ENCODE peak calls at places on chromosomes 13 and 19, in seven cellular contexts. One of them, this sample, is unnamed.

GRCh38 chr19:47450478-47450877 is 21.2 kb downstream of the SLC8A2 start:
- DNase-seq in T-cell: no peak
- DNase-seq in coronary artery: no peak
- DNase-seq in hepatocyte: no peak
- DNase-seq in activated CD4-positive, alpha-beta T cell treated with anti-CD3 and anti-CD28 coated beads, Interleukin-2, amount 50 U/mL, for 1 hour: no peak
- DNase-seq in left colon: no peak
- DNase-seq in pancreas: no peak
- DNase-seq in this sample: no peak

GRCh38 chr19:29773141-29773540 is 38.6 kb upstream of the CCNE1 start:
- DNase-seq in T-cell: no peak
- DNase-seq in coronary artery: no peak
- DNase-seq in hepatocyte: no peak
- DNase-seq in activated CD4-positive, alpha-beta T cell treated with anti-CD3 and anti-CD28 coated beads, Interleukin-2, amount 50 U/mL, for 1 hour: no peak
- DNase-seq in left colon: no peak
- DNase-seq in pancreas: no peak
- DNase-seq in this sample: no peak

GRCh38 chr19:38307076-38307475 is 3.0 kb downstream of the C19orf33 start:
- DNase-seq in T-cell: no peak
- DNase-seq in coronary artery: no peak
- DNase-seq in hepatocyte: no peak
- DNase-seq in activated CD4-positive, alpha-beta T cell treated with anti-CD3 and anti-CD28 coated beads, Interleukin-2, amount 50 U/mL, for 1 hour: no peak
- DNase-seq in left colon: no peak
- DNase-seq in pancreas: no peak
- DNase-seq in this sample: no peak

GRCh38 chr13:97030705-97031452 is 36.6 kb upstream of the OXGR1 start:
- DNase-seq in T-cell: no peak
- DNase-seq in coronary artery: no peak
- DNase-seq in hepatocyte: peak
- DNase-seq in activated CD4-positive, alpha-beta T cell treated with anti-CD3 and anti-CD28 coated beads, Interleukin-2, amount 50 U/mL, for 1 hour: no peak
- DNase-seq in left colon: no peak
- DNase-seq in pancreas: no peak
- DNase-seq in this sample: no peak

GRCh38 chr13:48876289-48876688 is 99.4 kb upstream of the FNDC3A start:
- DNase-seq in T-cell: no peak
- DNase-seq in coronary artery: no peak
- DNase-seq in hepatocyte: no peak
- DNase-seq in activated CD4-positive, alpha-beta T cell treated with anti-CD3 and anti-CD28 coated beads, Interleukin-2, amount 50 U/mL, for 1 hour: no peak
- DNase-seq in left colon: no peak
- DNase-seq in pancreas: no peak
- DNase-seq in this sample: no peak

GRCh38 chr19:50555447-50556235 is 12.6 kb downstream of the LRRC4B start:
- DNase-seq in T-cell: no peak
- DNase-seq in coronary artery: no peak
- DNase-seq in hepatocyte: no peak
- DNase-seq in activated CD4-positive, alpha-beta T cell treated with anti-CD3 and anti-CD28 coated beads, Interleukin-2, amount 50 U/mL, for 1 hour: no peak
- DNase-seq in left colon: no peak
- DNase-seq in pancreas: no peak
- DNase-seq in this sample: no peak

GRCh38 chr19:38837656-38838121 is 6.1 kb upstream of the ECH1 start:
- DNase-seq in T-cell: no peak
- DNase-seq in coronary artery: no peak
- DNase-seq in hepatocyte: peak
- DNase-seq in activated CD4-positive, alpha-beta T cell treated with anti-CD3 and anti-CD28 coated beads, Interleukin-2, amount 50 U/mL, for 1 hour: no peak
- DNase-seq in left colon: no peak
- DNase-seq in pancreas: no peak
- DNase-seq in this sample: no peak

GRCh38 chr19:45691516-45692186 is at the start of gene SNRPD2:
- DNase-seq in T-cell: peak
- DNase-seq in coronary artery: peak
- DNase-seq in hepatocyte: peak
- DNase-seq in activated CD4-positive, alpha-beta T cell treated with anti-CD3 and anti-CD28 coated beads, Interleukin-2, amount 50 U/mL, for 1 hour: peak
- DNase-seq in left colon: peak
- DNase-seq in pancreas: peak
- DNase-seq in this sample: peak

GRCh38 chr13:98482476-98483444 is 94.1 kb downstream of the STK24 start:
- DNase-seq in T-cell: no peak
- DNase-seq in coronary artery: peak
- DNase-seq in hepatocyte: no peak
- DNase-seq in activated CD4-positive, alpha-beta T cell treated with anti-CD3 and anti-CD28 coated beads, Interleukin-2, amount 50 U/mL, for 1 hour: no peak
- DNase-seq in left colon: peak
- DNase-seq in pancreas: peak
- DNase-seq in this sample: no peak

GRCh38 chr13:114068723-114069322 is 63.6 kb downstream of the RASA3 start:
- DNase-seq in T-cell: no peak
- DNase-seq in coronary artery: no peak
- DNase-seq in hepatocyte: no peak
- DNase-seq in activated CD4-positive, alpha-beta T cell treated with anti-CD3 and anti-CD28 coated beads, Interleukin-2, amount 50 U/mL, for 1 hour: no peak
- DNase-seq in left colon: no peak
- DNase-seq in pancreas: no peak
- DNase-seq in this sample: no peak

GRCh38 chr19:15241259-15241658 is 9.0 kb upstream of the EPHX3 start:
- DNase-seq in T-cell: no peak
- DNase-seq in coronary artery: no peak
- DNase-seq in hepatocyte: no peak
- DNase-seq in activated CD4-positive, alpha-beta T cell treated with anti-CD3 and anti-CD28 coated beads, Interleukin-2, amount 50 U/mL, for 1 hour: no peak
- DNase-seq in left colon: no peak
- DNase-seq in pancreas: no peak
- DNase-seq in this sample: no peak

GRCh38 chr13:73210218-73210883 is 151.5 kb downstream of the KLF5 start:
- DNase-seq in T-cell: no peak
- DNase-seq in coronary artery: no peak
- DNase-seq in hepatocyte: peak
- DNase-seq in activated CD4-positive, alpha-beta T cell treated with anti-CD3 and anti-CD28 coated beads, Interleukin-2, amount 50 U/mL, for 1 hour: no peak
- DNase-seq in left colon: no peak
- DNase-seq in pancreas: no peak
- DNase-seq in this sample: no peak

GRCh38 chr19:58361900-58362271 is 665 bp downstream of the ZNF497 start:
- DNase-seq in T-cell: no peak
- DNase-seq in coronary artery: no peak
- DNase-seq in hepatocyte: peak
- DNase-seq in activated CD4-positive, alpha-beta T cell treated with anti-CD3 and anti-CD28 coated beads, Interleukin-2, amount 50 U/mL, for 1 hour: peak
- DNase-seq in left colon: peak
- DNase-seq in pancreas: peak
- DNase-seq in this sample: no peak

GRCh38 chr19:11444059-11444458 is 8.6 kb downstream of the PRKCSH start:
- DNase-seq in T-cell: no peak
- DNase-seq in coronary artery: peak
- DNase-seq in hepatocyte: no peak
- DNase-seq in activated CD4-positive, alpha-beta T cell treated with anti-CD3 and anti-CD28 coated beads, Interleukin-2, amount 50 U/mL, for 1 hour: no peak
- DNase-seq in left colon: no peak
- DNase-seq in pancreas: no peak
- DNase-seq in this sample: no peak

GRCh38 chr13:52348081-52348480 is 57.9 kb downstream of the THSD1 start:
- DNase-seq in T-cell: no peak
- DNase-seq in coronary artery: no peak
- DNase-seq in hepatocyte: no peak
- DNase-seq in activated CD4-positive, alpha-beta T cell treated with anti-CD3 and anti-CD28 coated beads, Interleukin-2, amount 50 U/mL, for 1 hour: no peak
- DNase-seq in left colon: no peak
- DNase-seq in pancreas: no peak
- DNase-seq in this sample: no peak

GRCh38 chr13:51479199-51479523 is 26.3 kb upstream of the INTS6 start:
- DNase-seq in T-cell: no peak
- DNase-seq in coronary artery: no peak
- DNase-seq in hepatocyte: no peak
- DNase-seq in activated CD4-positive, alpha-beta T cell treated with anti-CD3 and anti-CD28 coated beads, Interleukin-2, amount 50 U/mL, for 1 hour: no peak
- DNase-seq in left colon: no peak
- DNase-seq in pancreas: no peak
- DNase-seq in this sample: no peak

GRCh38 chr13:26996965-26997752 is 174.5 kb downstream of the USP12 start:
- DNase-seq in T-cell: no peak
- DNase-seq in coronary artery: no peak
- DNase-seq in hepatocyte: no peak
- DNase-seq in activated CD4-positive, alpha-beta T cell treated with anti-CD3 and anti-CD28 coated beads, Interleukin-2, amount 50 U/mL, for 1 hour: no peak
- DNase-seq in left colon: no peak
- DNase-seq in pancreas: no peak
- DNase-seq in this sample: no peak

GRCh38 chr19:49614096-49614857 is 23.3 kb downstream of the PRR12 start:
- DNase-seq in T-cell: no peak
- DNase-seq in coronary artery: no peak
- DNase-seq in hepatocyte: no peak
- DNase-seq in activated CD4-positive, alpha-beta T cell treated with anti-CD3 and anti-CD28 coated beads, Interleukin-2, amount 50 U/mL, for 1 hour: no peak
- DNase-seq in left colon: no peak
- DNase-seq in pancreas: no peak
- DNase-seq in this sample: no peak

GRCh38 chr13:100597253-100597652 is 8.7 kb upstream of the GGACT start:
- DNase-seq in T-cell: no peak
- DNase-seq in coronary artery: no peak
- DNase-seq in hepatocyte: no peak
- DNase-seq in activated CD4-positive, alpha-beta T cell treated with anti-CD3 and anti-CD28 coated beads, Interleukin-2, amount 50 U/mL, for 1 hour: no peak
- DNase-seq in left colon: no peak
- DNase-seq in pancreas: no peak
- DNase-seq in this sample: no peak

GRCh38 chr13:94704347-94705080 is 7.8 kb downstream of the SOX21 start:
- DNase-seq in T-cell: no peak
- DNase-seq in coronary artery: no peak
- DNase-seq in hepatocyte: no peak
- DNase-seq in activated CD4-positive, alpha-beta T cell treated with anti-CD3 and anti-CD28 coated beads, Interleukin-2, amount 50 U/mL, for 1 hour: no peak
- DNase-seq in left colon: no peak
- DNase-seq in pancreas: no peak
- DNase-seq in this sample: no peak

GRCh38 chr13:35839746-35840273 is 291.4 kb downstream of the DCLK1 start:
- DNase-seq in T-cell: no peak
- DNase-seq in coronary artery: no peak
- DNase-seq in hepatocyte: no peak
- DNase-seq in activated CD4-positive, alpha-beta T cell treated with anti-CD3 and anti-CD28 coated beads, Interleukin-2, amount 50 U/mL, for 1 hour: no peak
- DNase-seq in left colon: no peak
- DNase-seq in pancreas: no peak
- DNase-seq in this sample: peak

GRCh38 chr19:2478756-2479555 is 3.0 kb downstream of the GADD45B start:
- DNase-seq in T-cell: peak
- DNase-seq in coronary artery: peak
- DNase-seq in hepatocyte: peak
- DNase-seq in activated CD4-positive, alpha-beta T cell treated with anti-CD3 and anti-CD28 coated beads, Interleukin-2, amount 50 U/mL, for 1 hour: peak
- DNase-seq in left colon: peak
- DNase-seq in pancreas: peak
- DNase-seq in this sample: no peak

GRCh38 chr13:110877737-110878136 is 37.1 kb downstream of the ANKRD10 start:
- DNase-seq in T-cell: no peak
- DNase-seq in coronary artery: no peak
- DNase-seq in hepatocyte: no peak
- DNase-seq in activated CD4-positive, alpha-beta T cell treated with anti-CD3 and anti-CD28 coated beads, Interleukin-2, amount 50 U/mL, for 1 hour: no peak
- DNase-seq in left colon: no peak
- DNase-seq in pancreas: no peak
- DNase-seq in this sample: no peak

GRCh38 chr13:29676941-29677452 is 81.5 kb upstream of the SLC7A1 start:
- DNase-seq in T-cell: no peak
- DNase-seq in coronary artery: no peak
- DNase-seq in hepatocyte: no peak
- DNase-seq in activated CD4-positive, alpha-beta T cell treated with anti-CD3 and anti-CD28 coated beads, Interleukin-2, amount 50 U/mL, for 1 hour: no peak
- DNase-seq in left colon: peak
- DNase-seq in pancreas: no peak
- DNase-seq in this sample: no peak

GRCh38 chr13:51638497-51638871 is 54.2 kb downstream of the WDFY2 start:
- DNase-seq in T-cell: no peak
- DNase-seq in coronary artery: no peak
- DNase-seq in hepatocyte: no peak
- DNase-seq in activated CD4-positive, alpha-beta T cell treated with anti-CD3 and anti-CD28 coated beads, Interleukin-2, amount 50 U/mL, for 1 hour: no peak
- DNase-seq in left colon: no peak
- DNase-seq in pancreas: no peak
- DNase-seq in this sample: no peak

GRCh38 chr13:32745509-32745908 is 159.3 kb downstream of the PDS5B start:
- DNase-seq in T-cell: no peak
- DNase-seq in coronary artery: no peak
- DNase-seq in hepatocyte: no peak
- DNase-seq in activated CD4-positive, alpha-beta T cell treated with anti-CD3 and anti-CD28 coated beads, Interleukin-2, amount 50 U/mL, for 1 hour: no peak
- DNase-seq in left colon: no peak
- DNase-seq in pancreas: no peak
- DNase-seq in this sample: no peak

GRCh38 chr19:13091400-13092161 is 11.1 kb downstream of the LYL1 start:
- DNase-seq in T-cell: no peak
- DNase-seq in coronary artery: peak
- DNase-seq in hepatocyte: peak
- DNase-seq in activated CD4-positive, alpha-beta T cell treated with anti-CD3 and anti-CD28 coated beads, Interleukin-2, amount 50 U/mL, for 1 hour: no peak
- DNase-seq in left colon: no peak
- DNase-seq in pancreas: no peak
- DNase-seq in this sample: no peak

This sample was measured in occipital lobe.